ENCODE peak calls at places on chromosomes 13 and 19, in six cellular contexts. One of them, this sample, is unnamed.

GRCh38 chr19:54430306-54431254 is 15.3 kb downstream of the TTYH1 start:
- DNase-seq in adrenal gland: peak
- DNase-seq in cardiac fibroblast: peak
- DNase-seq in AG10803: no peak
- DNase-seq in psoas muscle: peak
- DNase-seq in GM06990: no peak
- DNase-seq in this sample: peak

GRCh38 chr13:36362251-36362650 is 16.1 kb upstream of the SPART start:
- DNase-seq in cardiac fibroblast: peak
- DNase-seq in GM06990: no peak
- DNase-seq in adrenal gland: no peak
- DNase-seq in psoas muscle: no peak
- DNase-seq in AG10803: peak
- DNase-seq in this sample: peak

GRCh38 chr13:71867101-71867814 is at the start of gene DACH1:
- DNase-seq in psoas muscle: peak
- DNase-seq in GM06990: no peak
- DNase-seq in adrenal gland: peak
- DNase-seq in cardiac fibroblast: peak
- DNase-seq in AG10803: peak
- DNase-seq in this sample: peak

GRCh38 chr19:51064534-51065220 is at the start of gene KLK13:
- DNase-seq in GM06990: no peak
- DNase-seq in AG10803: no peak
- DNase-seq in cardiac fibroblast: peak
- DNase-seq in psoas muscle: no peak
- DNase-seq in adrenal gland: peak
- DNase-seq in this sample: peak

GRCh38 chr13:23751195-23751594 is 138.0 kb downstream of the MIPEP start:
- DNase-seq in GM06990: peak
- DNase-seq in psoas muscle: no peak
- DNase-seq in adrenal gland: no peak
- DNase-seq in cardiac fibroblast: no peak
- DNase-seq in AG10803: no peak
- DNase-seq in this sample: no peak

GRCh38 chr13:107941345-107942029 is 273.8 kb downstream of the LIG4 start:
- DNase-seq in cardiac fibroblast: no peak
- DNase-seq in adrenal gland: no peak
- DNase-seq in AG10803: no peak
- DNase-seq in GM06990: no peak
- DNase-seq in psoas muscle: no peak
- DNase-seq in this sample: no peak

GRCh38 chr19:6038634-6039405 is 60.9 kb upstream of the RANBP3 start:
- DNase-seq in AG10803: no peak
- DNase-seq in psoas muscle: no peak
- DNase-seq in cardiac fibroblast: no peak
- DNase-seq in GM06990: peak
- DNase-seq in adrenal gland: no peak
- DNase-seq in this sample: no peak

GRCh38 chr13:100657881-100658315 is 16.7 kb downstream of the TMTC4 start:
- DNase-seq in GM06990: no peak
- DNase-seq in adrenal gland: no peak
- DNase-seq in psoas muscle: no peak
- DNase-seq in AG10803: no peak
- DNase-seq in cardiac fibroblast: no peak
- DNase-seq in this sample: no peak

GRCh38 chr19:29328586-29328985 is 115.6 kb upstream of the UQCRFS1 start:
- DNase-seq in psoas muscle: no peak
- DNase-seq in AG10803: no peak
- DNase-seq in cardiac fibroblast: no peak
- DNase-seq in GM06990: no peak
- DNase-seq in adrenal gland: no peak
- DNase-seq in this sample: no peak

GRCh38 chr13:99955747-99956472 is 15.7 kb downstream of the ZIC5 start:
- DNase-seq in cardiac fibroblast: peak
- DNase-seq in psoas muscle: no peak
- DNase-seq in GM06990: no peak
- DNase-seq in AG10803: peak
- DNase-seq in adrenal gland: no peak
- DNase-seq in this sample: no peak

GRCh38 chr19:32168606-32169005 is 176.8 kb upstream of the ZNF507 start:
- DNase-seq in adrenal gland: no peak
- DNase-seq in cardiac fibroblast: no peak
- DNase-seq in AG10803: no peak
- DNase-seq in GM06990: no peak
- DNase-seq in psoas muscle: no peak
- DNase-seq in this sample: no peak

GRCh38 chr19:16076958-16077611 is 790 bp downstream of the TPM4 start:
- DNase-seq in psoas muscle: peak
- DNase-seq in AG10803: peak
- DNase-seq in cardiac fibroblast: peak
- DNase-seq in GM06990: no peak
- DNase-seq in adrenal gland: peak
- DNase-seq in this sample: no peak

GRCh38 chr19:31074751-31075150 is 274.5 kb downstream of the TSHZ3 start:
- DNase-seq in AG10803: no peak
- DNase-seq in psoas muscle: no peak
- DNase-seq in GM06990: no peak
- DNase-seq in cardiac fibroblast: no peak
- DNase-seq in adrenal gland: no peak
- DNase-seq in this sample: no peak

GRCh38 chr13:75180805-75181455 is 301.0 kb downstream of the TBC1D4 start:
- DNase-seq in adrenal gland: no peak
- DNase-seq in psoas muscle: no peak
- DNase-seq in cardiac fibroblast: peak
- DNase-seq in GM06990: no peak
- DNase-seq in AG10803: peak
- DNase-seq in this sample: peak

GRCh38 chr13:48511621-48512232 is 21.2 kb downstream of the RCBTB2 start:
- DNase-seq in psoas muscle: peak
- DNase-seq in adrenal gland: no peak
- DNase-seq in GM06990: no peak
- DNase-seq in AG10803: no peak
- DNase-seq in cardiac fibroblast: no peak
- DNase-seq in this sample: no peak
- H3K4me3 ChIP-seq in psoas muscle: peak
- H3K4me3 ChIP-seq in adrenal gland: no peak
- H3K4me3 ChIP-seq in GM06990: no peak
- H3K4me3 ChIP-seq in AG10803: no peak
- H3K4me3 ChIP-seq in cardiac fibroblast: no peak
- H3K4me3 ChIP-seq in this sample: no peak

GRCh38 chr13:81493144-81493543 is 1152.2 kb upstream of the SPRY2 start:
- DNase-seq in GM06990: no peak
- DNase-seq in AG10803: no peak
- DNase-seq in adrenal gland: no peak
- DNase-seq in cardiac fibroblast: no peak
- DNase-seq in psoas muscle: no peak
- DNase-seq in this sample: no peak

GRCh38 chr13:81488021-81488420 is 1147.1 kb upstream of the SPRY2 start:
- DNase-seq in GM06990: no peak
- DNase-seq in adrenal gland: no peak
- DNase-seq in psoas muscle: no peak
- DNase-seq in AG10803: no peak
- DNase-seq in cardiac fibroblast: peak
- DNase-seq in this sample: no peak

GRCh38 chr13:81487151-81487550 is 1146.2 kb upstream of the SPRY2 start:
- DNase-seq in GM06990: no peak
- DNase-seq in cardiac fibroblast: peak
- DNase-seq in adrenal gland: no peak
- DNase-seq in AG10803: no peak
- DNase-seq in psoas muscle: no peak
- DNase-seq in this sample: no peak
- TF ChIP-seq CTCF in GM06990: no peak
- TF ChIP-seq CTCF in cardiac fibroblast: no peak
- TF ChIP-seq CTCF in adrenal gland: no peak
- TF ChIP-seq CTCF in AG10803: no peak
- TF ChIP-seq CTCF in psoas muscle: no peak
- TF ChIP-seq CTCF in this sample: no peak

GRCh38 chr19:19105365-19106060 is 32.8 kb downstream of the TMEM161A start:
- DNase-seq in GM06990: no peak
- DNase-seq in psoas muscle: no peak
- DNase-seq in adrenal gland: peak
- DNase-seq in cardiac fibroblast: peak
- DNase-seq in AG10803: peak
- DNase-seq in this sample: peak
- H3K4me3 ChIP-seq in GM06990: no peak
- H3K4me3 ChIP-seq in psoas muscle: peak
- H3K4me3 ChIP-seq in adrenal gland: peak
- H3K4me3 ChIP-seq in cardiac fibroblast: peak
- H3K4me3 ChIP-seq in AG10803: peak
- H3K4me3 ChIP-seq in this sample: peak

GRCh38 chr19:18814063-18814462 is 17.7 kb upstream of the UPF1 start:
- DNase-seq in adrenal gland: peak
- DNase-seq in GM06990: no peak
- DNase-seq in AG10803: peak
- DNase-seq in psoas muscle: no peak
- DNase-seq in cardiac fibroblast: peak
- DNase-seq in this sample: no peak
- TF ChIP-seq CTCF in adrenal gland: no peak
- TF ChIP-seq CTCF in GM06990: no peak
- TF ChIP-seq CTCF in AG10803: peak
- TF ChIP-seq CTCF in psoas muscle: no peak
- TF ChIP-seq CTCF in cardiac fibroblast: no peak
- TF ChIP-seq CTCF in this sample: no peak

GRCh38 chr19:1284979-1285736 is 515 bp upstream of the EFNA2 start:
- DNase-seq in cardiac fibroblast: no peak
- DNase-seq in psoas muscle: no peak
- DNase-seq in adrenal gland: no peak
- DNase-seq in AG10803: no peak
- DNase-seq in GM06990: no peak
- DNase-seq in this sample: no peak
- H3K4me3 ChIP-seq in cardiac fibroblast: no peak
- H3K4me3 ChIP-seq in psoas muscle: no peak
- H3K4me3 ChIP-seq in adrenal gland: no peak
- H3K4me3 ChIP-seq in AG10803: no peak
- H3K4me3 ChIP-seq in GM06990: no peak
- H3K4me3 ChIP-seq in this sample: no peak

DNA sequence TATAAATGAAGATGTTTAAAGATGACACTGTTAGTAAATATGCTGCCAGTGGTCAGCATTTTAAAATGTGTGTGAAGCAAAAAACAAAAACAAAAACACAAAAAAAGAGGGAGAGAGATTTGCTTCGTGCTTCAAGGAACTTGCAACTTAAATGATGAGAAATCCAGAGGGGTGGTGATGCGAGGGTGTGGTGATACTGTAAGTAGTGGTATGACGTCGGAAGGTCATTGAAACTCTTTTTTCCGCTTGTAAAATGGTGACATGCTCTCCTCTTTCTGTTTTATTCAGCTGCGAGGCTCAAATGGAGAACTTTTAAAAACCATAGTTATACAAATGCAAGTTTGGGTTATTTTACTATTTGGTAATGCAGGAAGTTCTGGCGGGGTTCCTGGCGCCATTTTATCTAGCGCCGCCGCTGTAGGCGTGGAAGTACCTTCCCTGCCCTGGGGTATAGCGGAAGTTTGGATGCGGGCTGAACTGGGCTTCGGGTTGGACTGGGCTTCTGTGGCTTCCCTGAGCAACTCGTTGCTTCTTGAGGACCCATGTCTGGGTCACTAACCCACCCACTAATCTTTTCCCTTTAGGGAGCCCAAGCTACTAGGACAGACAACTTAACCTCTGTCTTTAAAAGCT is 34.8 kb downstream of the DGKH start:
- DNase-seq in cardiac fibroblast: no peak
- DNase-seq in adrenal gland: no peak
- DNase-seq in psoas muscle: no peak
- DNase-seq in GM06990: no peak
- DNase-seq in AG10803: no peak
- DNase-seq in this sample: no peak
- TF ChIP-seq CTCF in cardiac fibroblast: no peak
- TF ChIP-seq CTCF in adrenal gland: no peak
- TF ChIP-seq CTCF in psoas muscle: no peak
- TF ChIP-seq CTCF in GM06990: no peak
- TF ChIP-seq CTCF in AG10803: no peak
- TF ChIP-seq CTCF in this sample: no peak

DNA sequence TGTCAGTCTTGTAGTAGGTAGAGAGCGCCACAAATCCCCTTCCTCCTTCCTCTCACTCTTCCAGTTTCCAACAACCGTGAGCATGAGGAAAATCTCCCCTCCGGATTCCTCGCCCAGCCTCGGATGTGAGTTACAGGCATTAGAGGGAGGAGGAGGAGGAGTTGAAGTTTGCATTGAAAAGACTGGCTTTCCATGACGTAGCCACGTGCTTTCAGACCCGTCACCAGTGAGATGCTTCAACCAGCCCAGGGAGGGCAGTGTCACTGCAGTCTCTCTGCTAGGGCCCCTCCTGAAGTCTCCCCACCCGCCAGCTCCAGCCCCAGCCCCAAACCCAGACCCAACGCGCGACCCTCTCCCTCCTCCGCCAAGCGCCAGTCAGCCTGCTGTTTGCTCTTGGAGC is 444 bp upstream of the FGF14 start:
- DNase-seq in cardiac fibroblast: no peak
- DNase-seq in psoas muscle: peak
- DNase-seq in AG10803: no peak
- DNase-seq in adrenal gland: no peak
- DNase-seq in GM06990: no peak
- DNase-seq in this sample: peak
- H3K4me3 ChIP-seq in cardiac fibroblast: no peak
- H3K4me3 ChIP-seq in psoas muscle: peak
- H3K4me3 ChIP-seq in AG10803: peak
- H3K4me3 ChIP-seq in adrenal gland: no peak
- H3K4me3 ChIP-seq in GM06990: peak
- H3K4me3 ChIP-seq in this sample: no peak

GRCh38 chr13:32987462-32987861 is 28.8 kb upstream of the KL start:
- DNase-seq in AG10803: no peak
- DNase-seq in adrenal gland: no peak
- DNase-seq in psoas muscle: no peak
- DNase-seq in GM06990: no peak
- DNase-seq in cardiac fibroblast: no peak
- DNase-seq in this sample: no peak

GRCh38 chr13:32986552-32986951 is 29.7 kb upstream of the KL start:
- DNase-seq in adrenal gland: no peak
- DNase-seq in AG10803: no peak
- DNase-seq in cardiac fibroblast: no peak
- DNase-seq in psoas muscle: no peak
- DNase-seq in GM06990: no peak
- DNase-seq in this sample: no peak

GRCh38 chr13:32988588-32989256 is 27.5 kb upstream of the KL start:
- DNase-seq in AG10803: peak
- DNase-seq in adrenal gland: no peak
- DNase-seq in GM06990: no peak
- DNase-seq in psoas muscle: no peak
- DNase-seq in cardiac fibroblast: no peak
- DNase-seq in this sample: no peak

GRCh38 chr13:32983058-32983457 is 33.2 kb upstream of the KL start:
- DNase-seq in cardiac fibroblast: no peak
- DNase-seq in psoas muscle: no peak
- DNase-seq in AG10803: no peak
- DNase-seq in adrenal gland: no peak
- DNase-seq in GM06990: no peak
- DNase-seq in this sample: no peak

GRCh38 chr13:32984857-32985626 is 31.2 kb upstream of the KL start:
- DNase-seq in GM06990: no peak
- DNase-seq in AG10803: no peak
- DNase-seq in cardiac fibroblast: no peak
- DNase-seq in adrenal gland: no peak
- DNase-seq in psoas muscle: no peak
- DNase-seq in this sample: no peak
- TF ChIP-seq CTCF in GM06990: no peak
- TF ChIP-seq CTCF in AG10803: no peak
- TF ChIP-seq CTCF in cardiac fibroblast: no peak
- TF ChIP-seq CTCF in adrenal gland: no peak
- TF ChIP-seq CTCF in psoas muscle: no peak
- TF ChIP-seq CTCF in this sample: no peak